ENCODE peak calls at places on chromosomes 1 and 21, in seven cellular contexts. Y is transverse colon, U is heart left ventricle, K is pancreas, O is ovary, I is hepatocyte, P is tibial nerve. Q is an unnamed sample. For H3K4me1 and H3K27me3, the result is how much of the 10 kb centered on the place peaks cover.

GRCh38 chr1:47333578-47333921 is at the start of gene CMPK1:
- DNase-seq in O (peak), Y (peak), K (peak), U (peak), I (peak), P (peak), Q (peak)

GRCh38 chr1:222073307-222073995 is 331.6 kb upstream of the DUSP10 start:
- DNase-seq in I (peak), U (no peak), O (no peak), Y (no peak), P (no peak), K (no peak), Q (no peak)

GRCh38 chr1:183319051-183319450 is 99.1 kb downstream of the NMNAT2 start:
- DNase-seq in Y (no peak), K (no peak), P (no peak), O (no peak), U (no peak), I (no peak), Q (no peak)

GRCh38 chr1:109845658-109846057 is 65.0 kb upstream of the CSF1 start:
- DNase-seq in P (no peak), I (no peak), U (no peak), K (no peak), Y (no peak), O (no peak), Q (no peak)

GRCh38 chr1:54081306-54082270 is 28.2 kb downstream of the TCEANC2 start:
- DNase-seq in U (peak), Y (peak), K (peak), O (peak), I (peak), P (peak), Q (peak)

GRCh38 chr21:16460936-16461335 is 731.2 kb downstream of the USP25 start:
- DNase-seq in P (no peak), I (no peak), U (no peak), O (no peak), Y (no peak), K (no peak), Q (no peak)

GRCh38 chr1:246608616-246609376 is 42.5 kb downstream of the CNST start:
- DNase-seq in U (peak), K (peak), O (no peak), Y (peak), P (peak), I (peak), Q (peak)

GRCh38 chr1:119367332-119368124 is 1.1 kb upstream of the HAO2 start:
- DNase-seq in O (no peak), Y (no peak), I (peak), U (no peak), K (no peak), P (no peak), Q (no peak)

GRCh38 chr1:165162671-165163241 is 193.8 kb downstream of the LMX1A start:
- DNase-seq in P (peak), Y (no peak), U (no peak), K (no peak), O (no peak), I (peak), Q (no peak)

GRCh38 chr1:161491472-161491871 is 13.8 kb upstream of the FCGR2A start:
- DNase-seq in Y (no peak), U (no peak), P (no peak), K (no peak), O (no peak), I (no peak), Q (no peak)

GRCh38 chr1:164794310-164794709 is 235.3 kb downstream of the PBX1 start:
- DNase-seq in O (no peak), P (peak), I (peak), K (no peak), U (no peak), Y (no peak), Q (no peak)

GRCh38 chr1:55288245-55288644 is 73.1 kb upstream of the USP24 start:
- DNase-seq in U (no peak), I (no peak), O (no peak), K (no peak), Y (peak), P (no peak), Q (no peak)

GRCh38 chr1:55289042-55289441 is 73.9 kb upstream of the USP24 start:
- DNase-seq in K (no peak), O (no peak), U (no peak), Y (no peak), P (no peak), I (no peak), Q (no peak)

GRCh38 chr1:55286851-55287602 is 71.9 kb upstream of the USP24 start:
- DNase-seq in I (no peak), U (no peak), Y (no peak), K (no peak), O (no peak), P (no peak), Q (no peak)

GRCh38 chr1:55289614-55290013 is 74.5 kb upstream of the USP24 start:
- DNase-seq in I (no peak), Y (no peak), K (no peak), O (no peak), P (no peak), U (no peak), Q (no peak)

DNA sequence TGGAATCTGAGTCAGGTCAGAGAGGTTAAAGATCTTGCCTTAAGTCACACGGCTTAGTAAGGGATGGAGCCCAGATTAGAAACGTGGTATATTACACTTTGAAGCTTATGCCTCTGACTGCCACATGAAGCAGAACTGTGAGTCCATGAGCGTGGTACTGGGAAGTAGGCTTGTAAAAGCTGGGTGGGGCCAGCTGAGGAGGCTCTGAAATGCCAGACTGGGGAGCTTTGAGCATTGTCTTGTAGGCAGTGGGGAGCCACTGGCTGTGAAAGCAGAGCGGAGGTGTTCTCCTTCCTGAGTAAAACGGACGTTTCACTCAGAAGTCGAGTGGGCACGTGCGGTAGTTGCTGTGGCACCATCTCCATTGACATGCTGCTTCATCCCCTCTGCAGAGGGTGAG is 72.6 kb upstream of the USP24 start:
- DNase-seq in O (no peak), U (no peak), I (no peak), P (no peak), K (no peak), Y (no peak), Q (no peak)
- H3K4me1 ChIP-seq in O (under half), U (under half), I (under half), P (under half), K (under half), Y (under half), Q (under half)

DNA sequence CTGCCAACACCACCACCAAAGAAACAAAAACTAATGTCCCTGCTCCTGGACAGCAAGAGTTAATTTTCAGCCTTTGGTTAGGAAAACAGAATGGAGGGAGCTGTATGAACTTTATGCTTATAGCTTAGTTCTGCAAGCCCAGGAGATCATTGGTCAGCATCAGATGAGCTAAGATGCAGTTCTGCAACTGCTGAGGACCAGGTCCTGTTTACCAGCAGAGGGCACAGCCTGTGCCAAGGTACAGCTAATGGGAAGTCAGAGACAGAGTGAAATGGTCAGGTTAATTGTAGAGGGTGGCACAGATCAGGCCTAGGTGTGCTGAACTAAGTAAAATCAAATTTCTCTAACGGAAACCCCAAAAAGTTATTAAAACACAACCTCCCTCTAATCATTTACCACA is 161.3 kb downstream of the ROR1 start:
- DNase-seq in I (peak), P (no peak), O (no peak), Y (no peak), K (no peak), U (peak), Q (no peak)
- TF ChIP-seq CTCF in I (peak), P (peak), O (no peak), Y (no peak), K (peak), U (peak), Q (peak)

DNA sequence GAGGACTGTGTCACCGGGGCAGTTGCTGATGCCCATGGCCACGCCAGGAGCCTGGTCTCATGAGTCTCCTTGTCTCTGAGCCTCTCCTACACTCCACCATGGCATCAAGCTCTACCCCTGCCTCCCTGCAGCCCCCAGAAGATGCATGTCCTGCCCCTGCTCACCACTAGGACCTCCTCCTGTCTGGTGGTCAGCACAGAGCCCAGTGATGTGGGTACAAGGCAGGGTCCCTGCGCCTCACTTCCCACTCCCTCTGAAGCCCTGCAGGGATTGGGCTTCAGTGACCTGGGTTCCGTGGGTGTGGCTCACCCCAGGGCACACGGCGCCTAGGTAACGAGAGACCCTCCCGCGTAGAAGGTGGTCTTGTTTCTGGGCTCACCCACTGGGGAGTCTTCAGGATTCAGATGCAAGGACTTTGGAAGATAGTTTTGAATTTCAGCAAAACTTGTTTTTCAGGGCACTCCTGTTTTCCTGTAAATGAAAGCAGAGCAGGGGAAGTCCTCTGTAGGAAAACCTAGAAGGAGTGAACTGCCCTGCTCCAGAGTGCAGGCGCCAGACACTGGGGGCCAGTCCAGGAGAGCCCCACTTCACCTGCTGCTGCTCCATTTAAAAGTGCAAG is 2.8 kb downstream of the COL18A1 start:
- DNase-seq in U (no peak), I (no peak), K (peak), P (no peak), O (peak), Y (no peak), Q (peak)
- H3K27me3 ChIP-seq in U (under half), I (under half), K (under half), P (under half), O (under half), Y (half or more), Q (under half)

GRCh38 chr1:11731719-11732283 is 4.1 kb upstream of the AGTRAP start:
- DNase-seq in K (no peak), I (peak), O (peak), Y (peak), U (peak), P (peak), Q (peak)
- H3K4me1 ChIP-seq in K (under half), I (under half), O (under half), Y (under half), U (under half), P (under half), Q (half or more)

GRCh38 chr21:40208206-40208950 is 341.1 kb downstream of the PCP4 start:
- DNase-seq in I (no peak), U (no peak), P (no peak), Y (no peak), K (no peak), O (no peak), Q (no peak)

GRCh38 chr21:40200962-40201361 is 333.7 kb downstream of the PCP4 start:
- DNase-seq in Y (no peak), I (no peak), P (peak), O (no peak), K (no peak), U (no peak), Q (no peak)

GRCh38 chr21:40210251-40210650 is 343.0 kb downstream of the PCP4 start:
- DNase-seq in Y (no peak), U (no peak), O (no peak), K (no peak), P (no peak), I (no peak), Q (no peak)

GRCh38 chr21:40208960-40209359 is 341.7 kb downstream of the PCP4 start:
- DNase-seq in P (no peak), U (no peak), I (no peak), O (no peak), Y (no peak), K (no peak), Q (no peak)

DNA sequence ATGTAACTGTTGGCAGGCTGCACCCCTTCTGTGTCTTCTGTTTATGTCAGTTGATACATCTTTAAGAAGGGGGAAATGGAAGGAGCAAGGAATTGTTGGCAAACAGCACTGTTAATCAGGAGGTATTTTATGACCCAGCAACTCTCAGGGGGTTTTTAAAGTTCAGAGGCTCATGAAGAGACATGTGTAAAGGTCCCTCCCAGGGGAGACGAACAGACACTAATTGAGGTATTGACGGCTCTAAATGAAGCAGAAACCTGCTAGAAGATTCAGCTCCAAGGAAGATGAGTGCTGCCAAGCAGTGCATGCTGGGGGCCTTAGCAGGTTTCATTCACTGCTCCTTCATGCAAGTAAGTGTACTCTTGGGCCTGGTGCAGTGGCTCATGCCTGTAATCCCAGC is 337.7 kb downstream of the PCP4 start:
- DNase-seq in O (no peak), U (no peak), P (no peak), I (peak), Y (no peak), K (no peak), Q (no peak)
- TF ChIP-seq CTCF in O (no peak), U (no peak), P (no peak), I (no peak), Y (no peak), K (no peak), Q (no peak)

GRCh38 chr1:16158025-16158424 is 2.2 kb upstream of the EPHA2 start:
- DNase-seq in K (no peak), O (no peak), I (no peak), P (no peak), Y (no peak), U (no peak), Q (no peak)
- H3K27me3 ChIP-seq in K (under half), O (under half), I (under half), P (under half), Y (under half), U (under half), Q (under half)

GRCh38 chr1:145949219-145949618 is 8.6 kb downstream of the LIX1L start:
- DNase-seq in Y (no peak), K (no peak), P (no peak), O (no peak), I (no peak), U (no peak), Q (no peak)
- H3K4me1 ChIP-seq in Y (under half), K (under half), P (under half), O (under half), I (under half), U (under half), Q (half or more)

GRCh38 chr1:153550398-153550758 is 1.3 kb upstream of the S100A3 start:
- DNase-seq in K (no peak), O (no peak), P (no peak), Y (no peak), U (no peak), I (no peak), Q (no peak)

GRCh38 chr1:153547560-153548551 is 1.2 kb downstream of the S100A3 start:
- DNase-seq in O (no peak), P (no peak), K (no peak), Y (peak), I (no peak), U (no peak), Q (no peak)

GRCh38 chr1:153550827-153551512 is 1.9 kb upstream of the S100A3 start:
- DNase-seq in O (no peak), I (no peak), Y (peak), K (no peak), U (no peak), P (no peak), Q (no peak)

GRCh38 chr1:153549741-153550397 is 811 bp upstream of the S100A3 start:
- DNase-seq in Y (peak), I (no peak), O (no peak), K (no peak), P (no peak), U (no peak), Q (no peak)

DNA sequence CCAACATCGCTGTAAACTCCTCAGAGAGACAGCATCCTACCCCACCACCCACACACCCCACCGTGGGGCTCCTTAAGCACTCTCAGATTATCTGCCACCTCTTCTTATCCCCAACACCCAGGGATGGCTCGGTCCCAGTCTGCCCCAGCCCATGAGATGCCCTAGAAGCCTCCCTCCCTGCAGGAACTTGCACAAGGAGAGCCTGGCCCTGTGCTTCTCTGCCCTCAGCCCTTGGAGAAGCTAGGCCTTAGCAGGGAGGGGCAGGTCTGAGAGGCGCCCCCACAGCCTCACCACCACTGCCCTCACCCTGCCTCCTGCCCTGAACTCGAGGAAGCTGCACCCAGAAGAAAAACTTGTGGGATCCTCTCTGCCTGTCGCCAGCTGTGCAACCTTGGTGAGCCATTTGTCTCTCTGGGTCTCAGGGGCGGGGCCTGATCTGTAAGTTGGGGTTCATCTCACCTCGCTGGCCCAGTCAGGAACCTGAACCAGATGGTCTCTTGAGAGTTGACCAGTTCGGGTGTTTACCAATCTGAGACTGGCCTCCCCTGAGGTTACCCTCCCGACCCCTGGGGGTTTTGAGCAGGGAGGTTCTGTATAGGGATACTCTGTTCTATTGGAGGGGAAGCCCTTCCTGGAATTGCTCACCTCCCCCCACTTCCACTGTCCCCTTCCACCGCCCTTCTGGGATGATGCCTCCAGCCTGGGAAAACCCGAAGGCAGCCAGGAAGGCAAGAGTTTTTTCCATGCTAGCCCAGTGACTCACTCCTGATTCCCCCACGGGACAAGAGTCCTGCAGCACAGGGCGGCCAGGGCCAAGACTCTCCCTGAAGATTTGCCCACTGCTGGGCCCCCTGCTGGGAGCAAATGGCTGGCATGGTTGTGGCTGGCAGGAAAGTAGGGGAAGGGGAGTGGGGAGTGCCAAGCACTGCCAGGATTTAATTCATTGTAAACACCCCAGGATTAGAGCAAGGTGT is at the start of gene S100A3:
- DNase-seq in I (peak), U (peak), Y (peak), P (peak), K (no peak), O (no peak), Q (peak)
- TF ChIP-seq CTCF in I (no peak), U (peak), Y (no peak), P (no peak), K (no peak), O (no peak), Q (peak)

Q was measured in left ventricle myocardium inferior.